ENCODE peak calls at places on chromosomes 6 and 20, in seven cellular contexts. Q is astrocyte, X is adipocyte, R is left lung, E is K562, V is sigmoid colon, T is small intestine. W is an unnamed sample. For H3K36me3, the result is how much of the 10 kb centered on the place peaks cover.

GRCh38 chr6:54614499-54615195 is 231.9 kb upstream of the FAM83B start:
- DNase-seq in V (no peak), E (no peak), T (no peak), X (no peak), R (no peak), Q (no peak), W (no peak)

GRCh38 chr20:35618372-35619131 is 2.9 kb downstream of the SPAG4 start:
- DNase-seq in R (no peak), T (peak), E (no peak), X (peak), V (peak), Q (peak), W (peak)

GRCh38 chr6:149719531-149719930 is 1.6 kb upstream of the LATS1 start:
- DNase-seq in X (no peak), R (no peak), T (no peak), E (no peak), Q (no peak), V (no peak), W (no peak)

GRCh38 chr20:55586626-55587025 is 418.7 kb downstream of the CBLN4 start:
- DNase-seq in V (no peak), T (no peak), R (no peak), Q (no peak), E (no peak), X (no peak), W (no peak)

GRCh38 chr20:22339091-22339881 is 245.1 kb downstream of the FOXA2 start:
- DNase-seq in X (peak), V (no peak), T (peak), E (peak), Q (peak), R (no peak), W (no peak)

GRCh38 chr6:33161354-33162320 is 30.6 kb downstream of the COL11A2 start:
- DNase-seq in R (peak), T (peak), V (peak), X (peak), Q (peak), E (peak), W (peak)

GRCh38 chr6:17045581-17046322 is 56.1 kb upstream of the STMND1 start:
- DNase-seq in X (peak), E (no peak), T (no peak), R (no peak), Q (peak), V (no peak), W (no peak)

GRCh38 chr6:135951169-135951568 is 99.7 kb downstream of the PDE7B start:
- DNase-seq in Q (no peak), T (no peak), X (no peak), V (no peak), E (no peak), R (no peak), W (no peak)

GRCh38 chr6:27263886-27264285 is 16.4 kb downstream of the PRSS16 start:
- DNase-seq in R (no peak), X (no peak), E (no peak), V (no peak), Q (no peak), T (no peak), W (no peak)

GRCh38 chr6:12291785-12292604 is 1.8 kb downstream of the EDN1 start:
- DNase-seq in V (no peak), T (peak), Q (peak), X (peak), R (no peak), E (no peak), W (no peak)

GRCh38 chr20:60345106-60345505 is 386.9 kb downstream of the CDH26 start:
- DNase-seq in R (no peak), E (no peak), T (no peak), Q (no peak), V (no peak), X (no peak), W (no peak)

GRCh38 chr20:47220161-47220582 is 136.3 kb downstream of the ZMYND8 start:
- DNase-seq in T (peak), Q (no peak), E (peak), X (peak), V (no peak), R (no peak), W (peak)

GRCh38 chr20:61737346-61737745 is 328.3 kb downstream of the TAF4 start:
- DNase-seq in T (no peak), E (no peak), X (no peak), R (no peak), V (no peak), Q (no peak), W (no peak)

GRCh38 chr20:45300961-45301360 is 5.7 kb upstream of the RBPJL start:
- DNase-seq in X (no peak), E (peak), R (no peak), Q (no peak), T (no peak), V (no peak), W (no peak)

GRCh38 chr6:48826884-48827701 is 636.0 kb downstream of the MMUT start:
- DNase-seq in V (no peak), E (no peak), R (no peak), Q (peak), X (peak), T (no peak), W (no peak)

GRCh38 chr6:105213272-105213671 is 33.5 kb upstream of the POPDC3 start:
- DNase-seq in T (no peak), V (no peak), R (no peak), Q (no peak), E (no peak), X (no peak), W (no peak)

GRCh38 chr6:34359438-34360158 is 32.9 kb downstream of the NUDT3 start:
- DNase-seq in Q (peak), R (no peak), X (peak), E (no peak), V (no peak), T (no peak), W (no peak)

GRCh38 chr6:10843554-10843953 is 5.2 kb upstream of the MAK start:
- DNase-seq in X (no peak), Q (no peak), V (no peak), E (no peak), R (no peak), T (no peak), W (no peak)

GRCh38 chr20:50806126-50806768 is 11.4 kb downstream of the BCAS4 start:
- DNase-seq in Q (no peak), E (no peak), R (no peak), X (no peak), T (no peak), V (no peak), W (no peak)
- H3K4me3 ChIP-seq in Q (no peak), E (no peak), R (no peak), X (no peak), T (no peak), V (no peak), W (no peak)

DNA sequence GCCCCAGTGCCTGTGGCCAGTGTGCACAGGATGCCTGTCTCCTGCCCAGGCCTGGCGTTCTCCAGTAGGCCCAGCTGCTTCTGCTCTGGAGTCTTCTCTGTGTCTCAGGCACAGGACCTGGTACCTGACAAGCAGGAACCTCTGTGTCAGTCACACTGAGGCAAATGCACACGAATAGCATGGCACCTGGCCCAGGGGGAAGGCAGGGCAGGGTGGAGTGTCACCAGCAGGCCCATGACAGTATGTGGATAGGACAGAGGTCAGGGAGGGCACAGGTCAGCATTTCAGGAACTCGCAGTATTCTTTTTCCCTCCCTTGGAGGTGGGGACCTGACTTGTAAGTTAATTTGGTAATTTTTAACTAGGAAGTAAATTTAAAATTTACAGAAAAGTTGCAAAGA is 5.6 kb downstream of the PSMG4 start:
- DNase-seq in X (no peak), T (no peak), V (no peak), Q (no peak), R (no peak), E (no peak), W (no peak)
- H3K36me3 ChIP-seq in X (under half), T (under half), V (under half), Q (under half), R (under half), E (half or more), W (under half)

DNA sequence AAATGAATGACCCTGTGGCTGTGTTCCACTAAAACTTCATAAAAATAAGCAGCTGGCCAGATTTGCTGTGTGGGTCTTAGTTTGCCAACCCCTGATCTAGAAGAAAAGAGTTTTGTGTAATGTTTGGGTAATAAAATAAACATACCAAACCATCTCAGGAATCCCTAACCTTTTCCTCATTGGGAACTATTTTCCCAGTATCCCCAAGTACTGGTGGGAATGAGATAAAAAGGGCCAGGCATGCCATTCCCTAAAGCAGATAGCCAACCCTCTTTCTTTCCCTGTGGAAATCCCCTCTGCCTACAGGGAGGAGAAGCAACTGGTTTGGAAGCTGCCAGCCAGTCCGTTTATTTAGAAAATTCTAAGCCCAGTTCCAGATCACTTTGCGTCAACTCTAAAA is 169.1 kb upstream of the AKAP12 start:
- DNase-seq in R (no peak), Q (peak), E (no peak), T (no peak), X (peak), V (peak), W (no peak)
- H3K4me3 ChIP-seq in R (no peak), Q (no peak), E (no peak), T (no peak), X (peak), V (peak), W (no peak)

GRCh38 chr6:37317312-37318038 is 36.3 kb upstream of the RNF8 start:
- DNase-seq in Q (no peak), E (no peak), V (no peak), X (no peak), R (no peak), T (no peak), W (no peak)

GRCh38 chr6:37316071-37316470 is 37.7 kb upstream of the RNF8 start:
- DNase-seq in E (no peak), T (no peak), V (no peak), Q (no peak), X (no peak), R (no peak), W (no peak)

GRCh38 chr6:37313698-37314097 is 40.1 kb upstream of the RNF8 start:
- DNase-seq in V (no peak), X (no peak), E (no peak), T (no peak), Q (no peak), R (no peak), W (no peak)

GRCh38 chr6:37314117-37314802 is 39.5 kb upstream of the RNF8 start:
- DNase-seq in Q (no peak), T (no peak), R (no peak), V (no peak), E (no peak), X (no peak), W (no peak)

DNA sequence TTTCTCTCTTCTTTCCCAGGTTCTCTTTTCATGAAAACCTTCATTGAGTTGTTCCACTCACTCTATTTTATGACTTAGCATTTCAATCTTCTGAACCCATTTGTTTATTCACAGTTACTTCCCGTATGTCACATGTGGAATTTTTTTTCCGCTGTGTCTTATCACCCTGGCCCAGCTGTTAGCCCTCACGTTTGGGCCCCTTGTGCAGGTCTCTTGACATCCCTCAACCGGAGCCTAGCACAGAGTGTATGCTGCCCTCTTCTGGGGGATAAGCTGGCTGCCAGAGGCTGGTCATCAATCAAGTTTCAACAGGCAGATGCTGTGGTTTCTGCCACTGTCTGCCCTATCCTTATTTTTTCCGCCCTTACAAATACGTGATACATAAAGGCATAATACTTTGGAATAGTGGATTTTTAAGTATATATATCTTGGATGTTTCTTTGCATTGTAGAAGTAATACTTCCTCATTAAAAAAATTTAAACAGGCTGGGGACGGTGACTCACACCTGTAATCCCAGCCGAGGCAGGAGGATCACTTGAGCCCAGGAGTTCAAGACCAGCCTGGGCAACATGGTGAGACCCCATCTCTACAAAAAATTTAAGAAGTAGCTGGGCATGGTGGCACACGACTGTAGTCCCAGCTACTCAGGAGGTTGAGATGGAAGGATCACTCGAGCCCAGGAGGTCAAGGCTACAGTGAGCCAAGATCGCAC is 38.8 kb upstream of the RNF8 start:
- DNase-seq in T (peak), X (peak), Q (peak), E (peak), R (peak), V (no peak), W (peak)
- H3K36me3 ChIP-seq in T (under half), X (under half), Q (under half), E (half or more), R (under half), V (under half), W (half or more)

DNA sequence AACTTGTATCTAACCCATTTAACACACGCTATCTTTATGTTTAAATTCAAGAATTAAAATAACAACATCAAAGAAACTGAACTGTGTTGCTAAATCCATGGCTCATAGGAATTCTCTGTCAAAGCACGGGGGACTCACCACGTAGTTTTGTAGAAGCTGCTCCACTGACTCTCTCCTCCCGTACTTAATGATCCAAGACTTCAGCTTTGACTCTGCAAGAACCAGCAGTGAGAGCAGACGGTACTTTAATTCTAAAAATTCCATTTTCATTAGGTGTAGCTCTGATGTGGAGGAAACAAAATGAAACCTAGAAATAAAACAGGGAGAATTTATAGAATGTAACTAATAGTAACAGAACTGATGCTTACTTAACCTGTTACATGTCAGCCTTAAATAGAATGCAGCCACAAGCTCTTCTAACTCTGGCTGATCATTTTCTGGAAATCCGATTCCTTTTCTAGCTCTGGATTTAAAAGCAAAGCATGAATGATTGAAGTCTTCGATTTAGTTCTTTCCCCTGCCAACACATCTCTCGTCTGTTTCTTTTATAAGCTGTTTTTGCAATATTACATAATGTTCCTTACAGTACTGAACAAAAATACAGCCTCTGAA is 165.6 kb downstream of the SYNE1 start:
- DNase-seq in Q (no peak), X (peak), R (no peak), V (no peak), T (no peak), E (no peak), W (no peak)
- H3K4me3 ChIP-seq in Q (no peak), X (peak), R (no peak), V (peak), T (no peak), E (no peak), W (no peak)

GRCh38 chr6:31640612-31641011 is 11.8 kb downstream of the BAG6 start:
- DNase-seq in X (no peak), R (no peak), T (no peak), Q (no peak), V (no peak), E (no peak), W (no peak)

GRCh38 chr6:31636698-31637596 is 15.5 kb downstream of the BAG6 start:
- DNase-seq in R (no peak), V (no peak), E (no peak), X (no peak), Q (no peak), T (no peak), W (no peak)

GRCh38 chr6:31639043-31639442 is 13.4 kb downstream of the BAG6 start:
- DNase-seq in E (no peak), X (no peak), V (no peak), Q (no peak), R (no peak), T (no peak), W (no peak)

GRCh38 chr6:31641370-31641769 is 11.1 kb downstream of the BAG6 start:
- DNase-seq in T (no peak), R (no peak), X (no peak), V (no peak), E (no peak), Q (no peak), W (no peak)

GRCh38 chr6:31639449-31639861 is 13.0 kb downstream of the BAG6 start:
- DNase-seq in X (peak), V (no peak), Q (peak), E (no peak), T (no peak), R (no peak), W (no peak)
- H3K36me3 ChIP-seq in X (half or more), V (half or more), Q (half or more), E (half or more), T (under half), R (under half), W (half or more)

GRCh38 chr6:163530406-163530805 is 115.9 kb downstream of the QKI start:
- DNase-seq in V (no peak), E (no peak), T (no peak), R (no peak), X (no peak), Q (peak), W (no peak)

GRCh38 chr6:163531122-163531521 is 116.6 kb downstream of the QKI start:
- DNase-seq in Q (no peak), R (no peak), V (no peak), T (no peak), E (no peak), X (no peak), W (no peak)

GRCh38 chr6:163529605-163530004 is 115.1 kb downstream of the QKI start:
- DNase-seq in T (no peak), E (no peak), V (no peak), X (peak), Q (peak), R (no peak), W (no peak)

GRCh38 chr6:163533443-163533842 is 118.9 kb downstream of the QKI start:
- DNase-seq in Q (peak), R (no peak), V (no peak), X (peak), T (no peak), E (no peak), W (no peak)

DNA sequence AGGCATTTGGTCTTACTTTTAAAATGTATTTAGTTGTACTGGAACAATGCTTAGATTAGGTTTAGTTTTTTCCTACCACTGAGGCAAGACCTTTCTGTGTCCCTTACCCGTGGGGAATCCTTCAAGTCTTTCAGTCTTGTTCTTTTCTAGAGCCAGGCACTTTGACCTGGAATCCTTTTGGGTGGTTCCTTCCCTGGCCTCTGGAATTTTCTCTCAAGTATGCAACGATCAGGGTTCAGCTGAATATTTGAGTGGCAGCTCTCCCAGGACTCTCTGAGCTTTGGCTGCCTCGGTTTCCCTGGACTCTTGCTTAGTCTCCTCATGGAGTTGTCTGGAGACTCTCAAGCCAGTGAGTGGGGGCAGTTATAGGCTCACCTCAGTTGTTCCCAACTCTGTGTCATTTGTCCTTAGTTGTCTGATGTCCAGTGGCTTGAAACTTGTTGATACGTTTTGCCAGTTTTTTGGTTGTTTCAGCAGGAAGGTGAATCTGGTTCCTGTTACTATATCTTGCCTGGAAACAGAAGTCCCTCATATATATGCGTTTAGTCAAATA is 118.1 kb downstream of the QKI start:
- DNase-seq in Q (no peak), R (no peak), V (no peak), X (no peak), T (no peak), E (no peak), W (no peak)
- H3K4me3 ChIP-seq in Q (no peak), R (no peak), V (no peak), X (peak), T (no peak), E (no peak), W (no peak)

W was measured in naive thymus-derived CD4-positive, alpha-beta T cell.